ENCODE peak calls at places on chromosomes 1 and 21, in six cellular contexts. N is AG09309, V is retinal pigment epithelial cell, Q is AG10803, W is brain microvascular endothelial cell, J is prostate gland. D is an unnamed sample.

GRCh38 chr1:10629091-10629815 is 154.5 kb downstream of the PEX14 start:
- DNase-seq in N (no peak), V (no peak), Q (no peak), W (no peak), J (no peak), D (peak; percentile 31)

GRCh38 chr21:35163381-35163780 is 114.3 kb upstream of the RUNX1 start:
- DNase-seq in N (no peak), V (no peak), Q (peak; percentile 81), W (no peak), J (no peak), D (no peak)

GRCh38 chr1:154019280-154019679 is 28.7 kb downstream of the RPS27 start:
- DNase-seq in N (no peak), V (no peak), Q (no peak), W (no peak), J (no peak), D (no peak)

GRCh38 chr21:37592496-37592895 is 225.9 kb downstream of the DYRK1A start:
- DNase-seq in N (no peak), V (no peak), Q (no peak), W (no peak), J (no peak), D (no peak)

GRCh38 chr1:93874025-93874651 is 4.9 kb downstream of the DNTTIP2 start:
- DNase-seq in N (peak; percentile 3), V (no peak), Q (peak; percentile 66), W (peak; percentile 38), J (no peak), D (no peak)

GRCh38 chr1:119340861-119341261 is 27.7 kb upstream of the HAO2 start:
- DNase-seq in N (no peak), V (no peak), Q (no peak), W (no peak), J (no peak), D (no peak)

GRCh38 chr21:37139902-37140301 is 66.8 kb downstream of the TTC3 start:
- DNase-seq in N (no peak), V (peak; percentile 97), Q (peak; percentile 78), W (peak; percentile 26), J (no peak), D (no peak)

GRCh38 chr21:36310016-36310415 is 10.0 kb upstream of the MORC3 start:
- DNase-seq in N (no peak), V (no peak), Q (no peak), W (no peak), J (no peak), D (no peak)

GRCh38 chr1:204213668-204214662 is at the start of gene GOLT1A:
- DNase-seq in N (peak; percentile 76), V (peak; percentile 33), Q (peak; percentile 84), W (peak; percentile 46), J (peak; percentile 69), D (peak; percentile 82)

GRCh38 chr1:108663074-108663473 is 2.2 kb upstream of the HENMT1 start:
- DNase-seq in N (no peak), V (no peak), Q (peak; percentile 44), W (no peak), J (no peak), D (no peak)

GRCh38 chr21:39153373-39153772 is 29.9 kb downstream of the PSMG1 start:
- DNase-seq in N (no peak), V (no peak), Q (no peak), W (no peak), J (no peak), D (no peak)

GRCh38 chr1:179126338-179127060 is 44.6 kb downstream of the TOR3A start:
- DNase-seq in N (no peak), V (no peak), Q (no peak), W (no peak), J (no peak), D (peak; percentile 56)

GRCh38 chr1:185441608-185442007 is 124.6 kb upstream of the IVNS1ABP start:
- DNase-seq in N (peak; percentile 42), V (peak; percentile 83), Q (peak; percentile 87), W (peak; percentile 81), J (no peak), D (no peak)

GRCh38 chr1:203117611-203118575 is 9.6 kb upstream of the ADORA1 start:
- DNase-seq in N (no peak), V (no peak), Q (peak; percentile 48), W (peak; percentile 14), J (peak; percentile 39), D (peak; percentile 80)

GRCh38 chr1:75559141-75559540 is 51.8 kb downstream of the SLC44A5 start:
- DNase-seq in N (no peak), V (no peak), Q (no peak), W (no peak), J (no peak), D (no peak)

GRCh38 chr1:36035154-36035553 is 48.7 kb upstream of the TEKT2 start:
- DNase-seq in N (no peak), V (no peak), Q (no peak), W (no peak), J (no peak), D (no peak)

GRCh38 chr1:195097316-195097715 is 1510.9 kb downstream of the KCNT2 start:
- DNase-seq in N (no peak), V (no peak), Q (no peak), W (no peak), J (no peak), D (no peak)

GRCh38 chr1:214764502-214764901 is 161.5 kb downstream of the CENPF start:
- DNase-seq in N (no peak), V (no peak), Q (no peak), W (no peak), J (no peak), D (no peak)

DNA sequence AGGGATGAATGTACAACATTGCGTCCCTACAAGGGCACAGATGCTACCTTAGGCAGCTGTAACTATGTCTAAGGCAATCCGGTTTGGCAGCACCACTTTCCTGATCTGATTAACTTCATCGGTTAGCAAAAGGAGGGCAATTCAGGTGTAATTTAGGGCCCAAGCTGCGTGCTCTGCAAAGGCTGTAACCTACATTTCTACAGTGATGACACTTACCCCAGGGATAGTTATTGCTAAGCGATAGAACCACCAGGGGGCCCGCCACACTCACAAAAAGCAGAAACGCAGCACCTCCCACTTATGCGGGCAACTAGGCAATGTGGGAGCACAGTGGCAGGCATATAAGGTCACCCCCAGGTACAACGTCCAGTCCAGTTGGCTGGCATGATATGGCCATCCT is 113.5 kb downstream of the GDAP2 start:
- DNase-seq in N (no peak), V (no peak), Q (no peak), W (no peak), J (no peak), D (no peak)
- TF ChIP-seq CTCF in N (no peak), V (peak; percentile 20), Q (no peak), W (peak; percentile 57), J (no peak), D (no peak)

GRCh38 chr1:181919729-181919991 is 141.9 kb downstream of the ZNF648 start:
- DNase-seq in N (no peak), V (no peak), Q (no peak), W (no peak), J (no peak), D (no peak)
- TF ChIP-seq CTCF in N (no peak), V (peak; percentile 28), Q (no peak), W (no peak), J (no peak), D (no peak)

GRCh38 chr21:43315244-43316137 is 111.4 kb downstream of the SIK1 start:
- DNase-seq in N (no peak), V (no peak), Q (no peak), W (no peak), J (no peak), D (no peak)
- TF ChIP-seq CTCF in N (peak; percentile 35), V (peak; percentile 32), Q (peak; percentile 29), W (peak; percentile 34), J (no peak), D (no peak)

GRCh38 chr1:223259462-223259861 is 104.5 kb downstream of the SUSD4 start:
- DNase-seq in N (no peak), V (no peak), Q (no peak), W (no peak), J (no peak), D (no peak)
- TF ChIP-seq CTCF in N (no peak), V (no peak), Q (no peak), W (no peak), J (no peak), D (no peak)

DNA sequence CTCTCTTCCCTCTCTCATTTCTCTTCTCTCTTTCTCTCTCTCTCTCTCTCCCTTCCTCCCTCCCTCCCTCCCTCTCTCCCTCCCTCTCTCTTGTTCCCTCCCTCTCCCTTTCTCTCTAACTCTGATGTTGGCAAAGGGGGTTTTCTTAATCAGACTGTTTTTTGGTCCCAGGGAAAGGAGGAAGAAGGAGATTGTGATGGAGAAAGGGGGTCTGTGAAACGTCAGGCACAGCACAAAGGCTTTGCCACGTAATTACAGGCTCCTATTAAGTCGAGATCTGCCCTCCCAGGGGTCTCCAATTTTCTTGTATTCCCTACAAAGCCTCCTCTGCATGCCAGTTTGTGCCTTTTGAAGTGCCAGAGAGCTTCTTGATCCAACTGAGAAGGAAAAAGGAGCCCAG is 920 bp upstream of the PRRX1 start:
- DNase-seq in N (no peak), V (no peak), Q (peak; percentile 59), W (peak; percentile 7), J (no peak), D (no peak)
- TF ChIP-seq CTCF in N (no peak), V (no peak), Q (no peak), W (no peak), J (no peak), D (no peak)

GRCh38 chr21:41979335-41979734 is 25.5 kb upstream of the C2CD2 start:
- DNase-seq in N (no peak), V (no peak), Q (no peak), W (no peak), J (no peak), D (no peak)

GRCh38 chr21:41979751-41980369 is 26.0 kb upstream of the C2CD2 start:
- DNase-seq in N (no peak), V (no peak), Q (no peak), W (no peak), J (no peak), D (no peak)

GRCh38 chr21:41980561-41980960 is 26.7 kb upstream of the C2CD2 start:
- DNase-seq in N (no peak), V (no peak), Q (no peak), W (no peak), J (no peak), D (no peak)

GRCh38 chr21:41985662-41986416 is 24.3 kb downstream of the ZBTB21 start:
- DNase-seq in N (no peak), V (no peak), Q (no peak), W (no peak), J (peak; percentile 56), D (no peak)

GRCh38 chr21:41983229-41983628 is 26.9 kb downstream of the ZBTB21 start:
- DNase-seq in N (no peak), V (no peak), Q (no peak), W (no peak), J (no peak), D (no peak)
- TF ChIP-seq CTCF in N (no peak), V (no peak), Q (no peak), W (no peak), J (no peak), D (no peak)

DNA sequence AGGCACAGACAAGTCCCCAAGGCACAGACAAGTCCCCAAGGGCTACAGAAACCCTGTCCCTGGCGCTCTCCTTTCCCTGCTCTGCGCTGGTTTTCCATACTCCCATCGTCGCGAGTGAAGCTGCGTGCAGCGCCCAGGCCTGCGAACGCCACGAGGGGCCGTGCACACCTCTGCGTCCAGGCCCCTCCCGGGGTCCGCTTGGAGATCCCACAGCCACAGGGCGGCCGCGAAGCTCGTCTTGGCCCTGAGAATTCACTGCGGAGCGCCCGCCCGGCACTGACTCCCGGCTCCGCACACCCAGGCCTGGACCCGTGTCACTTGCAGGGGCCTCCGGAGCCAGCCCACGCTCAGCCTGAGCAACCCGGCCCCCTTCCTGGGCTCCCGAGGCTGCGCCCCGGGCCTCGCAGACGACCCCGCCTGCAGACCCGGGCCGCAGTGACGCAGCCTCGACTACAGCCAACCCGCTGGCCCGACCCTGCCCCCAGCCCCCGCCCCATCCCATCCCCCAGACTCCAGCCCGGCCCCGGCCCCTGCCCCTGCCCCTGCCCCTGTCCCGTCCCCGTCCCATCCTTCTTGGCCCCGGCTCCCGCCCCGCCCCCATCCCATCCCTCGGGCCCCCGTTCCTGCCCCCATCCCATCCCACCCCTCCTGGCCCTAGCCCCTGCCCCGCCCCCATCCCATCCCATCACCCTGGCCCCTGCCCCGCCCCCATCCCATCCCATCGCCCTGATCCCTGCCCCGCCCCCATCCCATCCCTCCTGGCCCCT is 841 bp downstream of the POFUT2 start:
- DNase-seq in N (no peak), V (no peak), Q (no peak), W (no peak), J (no peak), D (peak; percentile 50)
- TF ChIP-seq CTCF in N (no peak), V (no peak), Q (no peak), W (peak; percentile 9), J (no peak), D (no peak)

D was measured in lower lobe of right lung.